ENCODE peak calls at places on chromosomes 3 and 15, in seven cellular contexts. R, C, F, T, Q, P and L are unnamed samples.

GRCh38 chr15:57697588-57697987 is 8.9 kb upstream of the POLR2M start:
- DNase-seq in C (peak), Q (no peak), P (no peak), R (no peak), T (no peak), F (no peak), L (peak)

GRCh38 chr3:52331091-52331490 is 15.0 kb downstream of the DNAH1 start:
- DNase-seq in T (no peak), R (no peak), Q (no peak), P (no peak), C (no peak), F (no peak), L (no peak)

GRCh38 chr3:178103140-178103539 is 433.1 kb upstream of the KCNMB2 start:
- DNase-seq in T (no peak), P (no peak), R (no peak), C (no peak), F (no peak), Q (no peak), L (no peak)

GRCh38 chr15:56249080-56249479 is 5.4 kb upstream of the RFX7 start:
- DNase-seq in R (no peak), T (no peak), Q (peak), P (no peak), F (peak), C (peak), L (peak)

GRCh38 chr3:105353485-105354161 is 13.1 kb upstream of the ALCAM start:
- DNase-seq in C (peak), F (peak), Q (no peak), R (no peak), P (no peak), T (peak), L (peak)

GRCh38 chr3:162136136-162136535 is 639.5 kb downstream of the OTOL1 start:
- DNase-seq in F (no peak), C (no peak), Q (no peak), P (no peak), R (no peak), T (no peak), L (no peak)

GRCh38 chr15:68114356-68114755 is 60.2 kb downstream of the PIAS1 start:
- DNase-seq in R (no peak), P (no peak), F (no peak), Q (peak), C (peak), T (no peak), L (peak)

GRCh38 chr3:153599685-153600084 is 437.7 kb downstream of the RAP2B start:
- DNase-seq in R (no peak), Q (no peak), F (no peak), T (no peak), C (peak), P (no peak), L (peak)

GRCh38 chr3:46829699-46830208 is 33.5 kb downstream of the MYL3 start:
- DNase-seq in T (no peak), R (no peak), Q (no peak), F (no peak), P (no peak), C (no peak), L (no peak)

GRCh38 chr15:85748729-85749128 is 46.0 kb downstream of the KLHL25 start:
- DNase-seq in R (peak), F (no peak), C (no peak), Q (no peak), T (peak), P (no peak), L (no peak)

GRCh38 chr3:151798476-151798875 is 15.4 kb upstream of the AADAC start:
- DNase-seq in C (no peak), R (no peak), T (no peak), F (no peak), Q (no peak), P (no peak), L (no peak)

GRCh38 chr3:189631373-189631408 is at the start of gene TP63:
- DNase-seq in F (no peak), T (no peak), R (no peak), C (no peak), Q (no peak), P (no peak), L (no peak)
- TF ChIP-seq CTCF in F (no peak), T (no peak), R (no peak), C (no peak), Q (no peak), P (no peak), L (no peak)

GRCh38 chr3:13200951-13201350 is 127.7 kb upstream of the IQSEC1 start:
- DNase-seq in R (no peak), T (peak), Q (peak), P (no peak), C (peak), F (peak), L (no peak)
- TF ChIP-seq CTCF in R (no peak), T (peak), Q (peak), P (no peak), C (no peak), F (no peak), L (peak)

GRCh38 chr3:25567806-25568524 is 96.7 kb downstream of the TOP2B start:
- DNase-seq in R (no peak), P (no peak), F (no peak), Q (no peak), C (no peak), T (no peak), L (no peak)
- TF ChIP-seq CTCF in R (no peak), P (no peak), F (no peak), Q (no peak), C (no peak), T (no peak), L (no peak)

GRCh38 chr3:47885168-47885567 is 82.2 kb downstream of the DHX30 start:
- DNase-seq in T (no peak), Q (no peak), C (no peak), P (no peak), R (no peak), F (no peak), L (no peak)

GRCh38 chr3:47884603-47885002 is 81.7 kb downstream of the DHX30 start:
- DNase-seq in C (no peak), R (no peak), T (no peak), P (no peak), Q (no peak), F (no peak), L (no peak)

GRCh38 chr3:47877288-47877687 is 74.3 kb downstream of the DHX30 start:
- DNase-seq in C (peak), P (no peak), F (no peak), R (no peak), Q (no peak), T (no peak), L (peak)

GRCh38 chr3:47877719-47878118 is 74.8 kb downstream of the DHX30 start:
- DNase-seq in R (no peak), C (no peak), Q (no peak), P (no peak), F (no peak), T (no peak), L (no peak)

DNA sequence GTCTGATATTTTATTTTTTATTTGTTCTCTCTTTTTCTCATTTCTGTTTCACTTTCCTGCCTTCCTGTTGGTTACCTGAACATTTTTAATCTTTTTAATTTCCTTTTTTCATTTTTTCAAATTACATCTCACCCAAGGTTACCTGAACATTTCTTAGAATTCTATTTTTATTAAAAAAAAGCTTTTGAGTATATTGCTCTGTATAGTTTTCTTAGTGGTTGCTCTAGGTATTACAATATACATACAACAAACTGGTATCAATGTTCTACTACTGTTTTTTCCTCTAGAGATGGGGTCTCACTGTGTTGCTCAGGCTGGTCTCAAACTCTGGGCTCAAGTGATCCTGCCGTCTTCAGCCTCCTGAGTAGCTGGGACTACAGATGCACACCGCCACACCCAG is 79.4 kb downstream of the DHX30 start:
- DNase-seq in R (no peak), P (no peak), Q (no peak), T (no peak), C (no peak), F (no peak), L (no peak)
- TF ChIP-seq CTCF in R (no peak), P (no peak), Q (no peak), T (no peak), C (no peak), F (peak), L (peak)

GRCh38 chr15:45393851-45394250 is 15.5 kb upstream of the GATM start:
- DNase-seq in R (no peak), P (no peak), T (peak), C (no peak), Q (peak), F (no peak), L (no peak)
- TF ChIP-seq CTCF in R (no peak), P (no peak), T (no peak), C (peak), Q (no peak), F (no peak), L (peak)

GRCh38 chr3:24586920-24587319 is 92.3 kb upstream of the THRB start:
- DNase-seq in C (no peak), F (no peak), Q (no peak), T (no peak), P (no peak), R (no peak), L (no peak)

GRCh38 chr3:24588568-24588967 is 93.9 kb upstream of the THRB start:
- DNase-seq in F (no peak), T (no peak), P (no peak), C (peak), Q (no peak), R (no peak), L (peak)

GRCh38 chr3:24578324-24578723 is 83.7 kb upstream of the THRB start:
- DNase-seq in C (no peak), P (no peak), T (no peak), R (no peak), F (no peak), Q (no peak), L (no peak)

GRCh38 chr3:24579008-24579407 is 84.4 kb upstream of the THRB start:
- DNase-seq in P (no peak), Q (no peak), C (no peak), F (no peak), R (no peak), T (no peak), L (no peak)

GRCh38 chr3:24583004-24583403 is 88.4 kb upstream of the THRB start:
- DNase-seq in Q (no peak), T (no peak), C (peak), P (no peak), R (no peak), F (no peak), L (peak)
- TF ChIP-seq CTCF in Q (no peak), T (no peak), C (peak), P (no peak), R (no peak), F (no peak), L (peak)

GRCh38 chr15:92092391-92092790 is 238.9 kb downstream of the SLCO3A1 start:
- DNase-seq in F (no peak), Q (no peak), T (no peak), P (no peak), C (peak), R (no peak), L (no peak)

GRCh38 chr15:92095691-92096090 is 242.2 kb downstream of the SLCO3A1 start:
- DNase-seq in Q (peak), T (no peak), P (no peak), C (no peak), R (no peak), F (no peak), L (no peak)

GRCh38 chr15:92087211-92087610 is 233.7 kb downstream of the SLCO3A1 start:
- DNase-seq in R (no peak), T (no peak), F (no peak), Q (no peak), P (no peak), C (no peak), L (no peak)

DNA sequence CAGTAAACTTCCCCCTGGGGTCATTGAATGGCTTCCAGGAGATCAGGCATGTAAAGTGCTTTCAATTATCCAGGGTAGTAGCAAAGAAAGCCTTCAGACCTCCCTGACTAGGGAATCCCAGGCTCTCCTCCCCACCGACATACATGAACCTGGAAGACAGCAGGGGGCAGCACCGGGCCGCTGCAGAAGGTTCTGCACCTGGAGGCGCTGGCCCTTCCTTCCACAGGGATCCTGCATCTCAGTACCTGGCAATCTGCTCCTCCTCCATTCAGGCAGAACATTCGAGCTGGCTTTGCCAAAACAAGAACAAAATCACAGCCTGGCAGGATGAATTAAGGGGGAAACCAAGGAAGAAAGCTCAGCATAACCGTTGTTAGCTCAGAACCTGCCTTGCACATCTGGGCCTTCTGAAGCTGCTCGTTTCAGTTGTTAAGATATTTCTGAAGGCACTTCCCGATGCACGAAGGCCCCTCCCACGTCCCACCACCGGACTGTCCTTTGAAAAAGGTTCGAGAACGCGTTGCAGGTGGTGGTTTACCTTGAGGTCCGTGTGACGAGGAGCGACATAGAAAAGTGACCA is 237.7 kb downstream of the SLCO3A1 start:
- DNase-seq in C (peak), Q (peak), F (peak), T (peak), P (no peak), R (no peak), L (peak)
- TF ChIP-seq CTCF in C (peak), Q (peak), F (peak), T (peak), P (no peak), R (peak), L (peak)